ENCODE peak calls at places on chromosomes 3 and 15, in six cellular contexts. F is lower leg skin; R is B cell; V is CD4-positive, alpha-beta T cell; Y is neural crest cell; H is transverse colon. Z is an unnamed sample.

GRCh38 chr15:73922186-73923151 is 3.8 kb upstream of the LOXL1 start:
- DNase-seq in Y (no peak), F (no peak), R (no peak), V (no peak), H (no peak), Z (no peak)

GRCh38 chr3:183485093-183485492 is 56.7 kb upstream of the MCF2L2 start:
- DNase-seq in R (no peak), H (peak), Y (no peak), F (peak), V (no peak), Z (no peak)

GRCh38 chr3:126053949-126054569 is 29.9 kb downstream of the SLC41A3 start:
- DNase-seq in V (no peak), F (no peak), H (no peak), Y (no peak), R (no peak), Z (no peak)

GRCh38 chr3:153215971-153216370 is 53.9 kb downstream of the RAP2B start:
- DNase-seq in H (no peak), V (no peak), Y (no peak), F (no peak), R (no peak), Z (no peak)

GRCh38 chr3:21188459-21188858 is 562.6 kb downstream of the ZNF385D start:
- DNase-seq in F (no peak), R (no peak), H (no peak), Y (no peak), V (no peak), Z (no peak)

GRCh38 chr3:23183731-23184130 is 19.4 kb upstream of the UBE2E2 start:
- DNase-seq in Y (peak), F (no peak), R (no peak), H (peak), V (no peak), Z (no peak)

GRCh38 chr3:75655501-75655904 is 8.6 kb upstream of the FRG2C start:
- DNase-seq in V (no peak), R (no peak), H (no peak), Y (no peak), F (peak), Z (no peak)

GRCh38 chr3:37056826-37057225 is 63.5 kb downstream of the MLH1 start:
- DNase-seq in H (no peak), V (no peak), Y (no peak), F (no peak), R (no peak), Z (no peak)

GRCh38 chr3:69115731-69116130 is 6.7 kb downstream of the LMOD3 start:
- DNase-seq in Y (no peak), F (no peak), R (no peak), V (no peak), H (no peak), Z (no peak)

GRCh38 chr15:38164507-38164906 is 88.1 kb upstream of the SPRED1 start:
- DNase-seq in F (no peak), H (no peak), R (no peak), Y (no peak), V (no peak), Z (no peak)

GRCh38 chr3:44923634-44924033 is 49.2 kb downstream of the TGM4 start:
- DNase-seq in Y (no peak), F (no peak), V (no peak), H (no peak), R (no peak), Z (no peak)

GRCh38 chr15:69410290-69410874 is 3.8 kb upstream of the KIF23 start:
- DNase-seq in V (no peak), H (no peak), F (no peak), R (no peak), Y (no peak), Z (no peak)

GRCh38 chr3:41794748-41795589 is 166.9 kb downstream of the ULK4 start:
- DNase-seq in V (no peak), F (no peak), Y (no peak), R (no peak), H (no peak), Z (no peak)

GRCh38 chr3:69660631-69661030 is 78.6 kb upstream of the MITF start:
- DNase-seq in F (no peak), Y (no peak), H (no peak), R (no peak), V (no peak), Z (no peak)

GRCh38 chr15:91032919-91033803 is 10.8 kb upstream of the VPS33B start:
- DNase-seq in F (no peak), V (peak), Y (peak), H (peak), R (peak), Z (no peak)

GRCh38 chr3:134189848-134190247 is 60.8 kb downstream of the RYK start:
- DNase-seq in Y (no peak), R (no peak), V (no peak), H (no peak), F (no peak), Z (no peak)

GRCh38 chr3:155744091-155744625 is 713 bp downstream of the PLCH1 start:
- DNase-seq in F (peak), R (peak), Y (peak), V (peak), H (peak), Z (no peak)

GRCh38 chr15:76988874-76989780 is 5.8 kb upstream of the PSTPIP1 start:
- DNase-seq in V (no peak), Y (no peak), H (no peak), F (peak), R (no peak), Z (no peak)

GRCh38 chr15:52337198-52337853 is 41.7 kb upstream of the MYO5C start:
- DNase-seq in F (no peak), R (no peak), H (no peak), V (no peak), Y (no peak), Z (no peak)

GRCh38 chr3:82132210-82133069 is 371.0 kb upstream of the GBE1 start:
- DNase-seq in F (no peak), R (no peak), V (no peak), Y (no peak), H (no peak), Z (no peak)

GRCh38 chr3:166425021-166425420 is 587.8 kb upstream of the BCHE start:
- DNase-seq in V (no peak), F (no peak), H (no peak), R (no peak), Y (no peak), Z (no peak)

GRCh38 chr3:166420071-166420470 is 582.8 kb upstream of the BCHE start:
- DNase-seq in H (no peak), F (no peak), R (no peak), Y (no peak), V (no peak), Z (no peak)

DNA sequence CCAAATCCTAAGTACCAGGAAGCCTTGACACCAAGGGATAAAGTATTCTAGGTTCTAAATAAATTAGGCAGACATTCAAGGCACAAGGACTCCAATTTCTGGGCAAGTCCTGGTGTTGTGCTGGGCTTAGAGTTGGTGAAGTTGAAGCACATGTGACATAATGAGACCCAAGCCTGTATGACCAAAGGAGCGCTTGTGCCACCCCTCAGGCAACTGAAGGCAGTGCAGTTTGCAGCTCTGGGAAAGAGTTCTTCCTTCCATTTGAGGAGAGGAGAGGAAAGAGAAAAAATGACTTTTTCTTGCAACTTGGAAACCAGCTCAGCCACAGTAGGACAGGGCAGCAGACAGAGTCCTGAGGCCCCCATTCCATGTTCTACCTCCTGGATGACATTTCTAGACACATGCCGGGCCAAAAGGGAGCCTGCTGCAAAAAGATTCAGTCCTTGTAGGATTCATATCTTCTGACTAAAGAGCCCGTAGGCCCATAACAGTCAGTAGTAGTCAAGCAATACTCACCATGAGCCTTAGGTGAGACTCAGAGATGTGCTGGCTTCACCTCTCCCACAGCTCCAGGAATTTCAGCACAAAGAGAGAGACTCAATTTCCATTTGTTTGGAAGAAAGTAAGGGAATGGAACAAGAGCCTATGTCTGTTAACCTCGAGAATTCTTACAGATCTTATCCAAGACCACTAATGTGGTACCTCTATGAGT is 588.8 kb upstream of the BCHE start:
- DNase-seq in Y (no peak), R (no peak), H (no peak), F (peak), V (no peak), Z (no peak)
- TF ChIP-seq CTCF in Y (peak), R (no peak), H (no peak), F (no peak), V (no peak), Z (no peak)

GRCh38 chr15:94168250-94168649 is 63.1 kb upstream of the MCTP2 start:
- DNase-seq in V (no peak), Y (no peak), H (no peak), R (no peak), F (no peak), Z (no peak)
- TF ChIP-seq CTCF in V (no peak), Y (peak), H (no peak), R (peak), F (no peak), Z (no peak)

GRCh38 chr15:49826640-49827281 is 205.9 kb downstream of the DTWD1 start:
- DNase-seq in H (no peak), V (no peak), Y (no peak), R (no peak), F (no peak), Z (no peak)

GRCh38 chr15:49827311-49827710 is 206.5 kb downstream of the DTWD1 start:
- DNase-seq in Y (no peak), H (no peak), R (no peak), F (no peak), V (no peak), Z (no peak)

GRCh38 chr15:49830411-49830810 is 209.6 kb downstream of the DTWD1 start:
- DNase-seq in V (no peak), Y (no peak), R (no peak), F (no peak), H (no peak), Z (no peak)

GRCh38 chr15:49831206-49831965 is 210.5 kb downstream of the DTWD1 start:
- DNase-seq in V (no peak), Y (no peak), F (peak), R (no peak), H (no peak), Z (no peak)

GRCh38 chr15:49832421-49832980 is 211.7 kb downstream of the DTWD1 start:
- DNase-seq in R (no peak), F (no peak), Y (no peak), H (peak), V (no peak), Z (no peak)
- TF ChIP-seq CTCF in R (no peak), F (no peak), Y (no peak), H (peak), V (no peak), Z (no peak)

GRCh38 chr3:29764603-29765254 is 483.9 kb downstream of the RBMS3 start:
- DNase-seq in R (no peak), V (no peak), H (no peak), F (no peak), Y (no peak), Z (no peak)
- TF ChIP-seq CTCF in R (no peak), V (no peak), H (peak), F (no peak), Y (peak), Z (peak)

Z was measured in thoracic aorta.